ENCODE peak calls at places on chromosome 12, in eight cellular contexts. C, L, Q, V, E, Y, K and S are unnamed samples. For H3K36me3, the result is how much of the 10 kb centered on the place peaks cover.

GRCh38 chr12:5485471-5485870 is 53.6 kb downstream of the NTF3 start:
- DNase-seq in C (no peak), L (no peak), Q (no peak), V (no peak), E (no peak), Y (no peak), K (no peak), S (no peak)

GRCh38 chr12:114809132-114809531 is 125.2 kb upstream of the TBX3 start:
- DNase-seq in C (no peak), L (no peak), Q (no peak), V (no peak), E (no peak), Y (no peak), K (no peak), S (no peak)

GRCh38 chr12:124191024-124191359 is 103.9 kb upstream of the RFLNA start:
- DNase-seq in C (no peak), L (no peak), Q (no peak), V (no peak), E (peak), Y (no peak), K (no peak), S (no peak)

GRCh38 chr12:29782821-29783772 is 645 bp downstream of the TMTC1 start:
- DNase-seq in C (peak), L (peak), Q (peak), V (peak), E (peak), Y (peak), K (peak), S (peak)

GRCh38 chr12:25387136-25388050 is 136.7 kb upstream of the KRAS start:
- DNase-seq in C (peak), L (peak), Q (peak), V (peak), E (peak), Y (peak), K (peak), S (peak)

GRCh38 chr12:14901228-14901562 is 15.5 kb upstream of the MGP start:
- DNase-seq in C (no peak), L (peak), Q (no peak), V (no peak), E (no peak), Y (no peak), K (no peak), S (no peak)

GRCh38 chr12:123591702-123592481 is 7.5 kb downstream of the TMED2 start:
- DNase-seq in C (no peak), L (no peak), Q (no peak), V (no peak), E (peak), Y (no peak), K (no peak), S (no peak)

GRCh38 chr12:29455087-29455486 is 42.4 kb downstream of the OVCH1 start:
- DNase-seq in C (no peak), L (no peak), Q (no peak), V (no peak), E (no peak), Y (no peak), K (no peak), S (no peak)

GRCh38 chr12:91316825-91317224 is 134.2 kb upstream of the DCN start:
- DNase-seq in C (no peak), L (no peak), Q (no peak), V (no peak), E (peak), Y (no peak), K (no peak), S (no peak)

GRCh38 chr12:33706927-33707326 is 267.3 kb upstream of the SYT10 start:
- DNase-seq in C (no peak), L (no peak), Q (no peak), V (no peak), E (no peak), Y (no peak), K (no peak), S (no peak)

GRCh38 chr12:49854976-49855375 is 12.1 kb upstream of the BCDIN3D start:
- DNase-seq in C (peak), L (no peak), Q (no peak), V (no peak), E (no peak), Y (no peak), K (no peak), S (peak)

GRCh38 chr12:57193706-57194245 is 22.8 kb upstream of the NXPH4 start:
- DNase-seq in C (no peak), L (no peak), Q (no peak), V (no peak), E (no peak), Y (no peak), K (no peak), S (no peak)

GRCh38 chr12:11807453-11807852 is 158.0 kb downstream of the ETV6 start:
- DNase-seq in C (no peak), L (no peak), Q (no peak), V (no peak), E (no peak), Y (no peak), K (no peak), S (no peak)

GRCh38 chr12:131315601-131316000 is 361.9 kb downstream of the ADGRD1 start:
- DNase-seq in C (no peak), L (no peak), Q (no peak), V (no peak), E (no peak), Y (no peak), K (no peak), S (no peak)

GRCh38 chr12:1054103-1054838 is 63.2 kb downstream of the ERC1 start:
- DNase-seq in C (no peak), L (no peak), Q (no peak), V (no peak), E (no peak), Y (no peak), K (no peak), S (no peak)

GRCh38 chr12:91331371-91331770 is 148.8 kb upstream of the DCN start:
- DNase-seq in C (no peak), L (no peak), Q (no peak), V (no peak), E (no peak), Y (no peak), K (no peak), S (no peak)

GRCh38 chr12:109098671-109099070 is 1.3 kb downstream of the UNG start:
- DNase-seq in C (no peak), L (no peak), Q (no peak), V (no peak), E (peak), Y (peak), K (no peak), S (no peak)

GRCh38 chr12:60257063-60257462 is 661.2 kb downstream of the SLC16A7 start:
- DNase-seq in C (no peak), L (no peak), Q (no peak), V (no peak), E (peak), Y (peak), K (no peak), S (no peak)

GRCh38 chr12:2170376-2170775 is 117.6 kb downstream of the CACNA1C start:
- DNase-seq in C (no peak), L (peak), Q (no peak), V (no peak), E (peak), Y (peak), K (no peak), S (no peak)

GRCh38 chr12:121810833-121811433 is 7.1 kb downstream of the SETD1B start:
- DNase-seq in C (no peak), L (no peak), Q (no peak), V (no peak), E (no peak), Y (no peak), K (no peak), S (no peak)

GRCh38 chr12:121811434-121812319 is 7.9 kb downstream of the SETD1B start:
- DNase-seq in C (peak), L (peak), Q (peak), V (peak), E (peak), Y (peak), K (peak), S (peak)

GRCh38 chr12:121812921-121813896 is 9.4 kb downstream of the SETD1B start:
- DNase-seq in C (peak), L (no peak), Q (no peak), V (peak), E (no peak), Y (no peak), K (peak), S (peak)

GRCh38 chr12:121813951-121814350 is 10.1 kb downstream of the SETD1B start:
- DNase-seq in C (no peak), L (no peak), Q (no peak), V (peak), E (no peak), Y (no peak), K (peak), S (no peak)

GRCh38 chr12:121812320-121812871 is 8.6 kb downstream of the SETD1B start:
- DNase-seq in C (peak), L (peak), Q (peak), V (peak), E (peak), Y (peak), K (peak), S (peak)
- H3K36me3 ChIP-seq in C (half or more), L (half or more), Q (under half), V (under half), E (under half), Y (under half), K (under half), S (half or more)

GRCh38 chr12:132673288-132674179 is 13.6 kb downstream of the POLE start:
- DNase-seq in C (no peak), L (no peak), Q (no peak), V (no peak), E (no peak), Y (no peak), K (no peak), S (no peak)
- H3K36me3 ChIP-seq in C (half or more), L (half or more), Q (under half), V (under half), E (under half), Y (under half), K (under half), S (half or more)

GRCh38 chr12:117158911-117159310 is 31.4 kb downstream of the FBXO21 start:
- DNase-seq in C (no peak), L (no peak), Q (no peak), V (no peak), E (peak), Y (no peak), K (no peak), S (no peak)

GRCh38 chr12:117152793-117153775 is 37.2 kb downstream of the FBXO21 start:
- DNase-seq in C (no peak), L (peak), Q (no peak), V (no peak), E (no peak), Y (no peak), K (no peak), S (no peak)

GRCh38 chr12:117151195-117152031 is 38.9 kb downstream of the FBXO21 start:
- DNase-seq in C (peak), L (peak), Q (peak), V (no peak), E (peak), Y (no peak), K (peak), S (peak)

GRCh38 chr12:117158096-117158495 is 32.2 kb downstream of the FBXO21 start:
- DNase-seq in C (no peak), L (no peak), Q (no peak), V (no peak), E (no peak), Y (no peak), K (no peak), S (no peak)

GRCh38 chr12:117155278-117156060 is 34.8 kb downstream of the FBXO21 start:
- DNase-seq in C (peak), L (peak), Q (peak), V (peak), E (peak), Y (peak), K (peak), S (peak)
- H3K36me3 ChIP-seq in C (half or more), L (half or more), Q (under half), V (under half), E (under half), Y (under half), K (under half), S (half or more)

GRCh38 chr12:42309996-42310395 is 15.9 kb downstream of the ZCRB1 start:
- DNase-seq in C (no peak), L (no peak), Q (no peak), V (no peak), E (no peak), Y (no peak), K (no peak), S (no peak)

GRCh38 chr12:42320796-42321195 is 5.1 kb downstream of the ZCRB1 start:
- DNase-seq in C (no peak), L (no peak), Q (no peak), V (no peak), E (no peak), Y (no peak), K (no peak), S (no peak)

GRCh38 chr12:42315108-42315507 is 10.8 kb downstream of the ZCRB1 start:
- DNase-seq in C (no peak), L (no peak), Q (no peak), V (no peak), E (no peak), Y (no peak), K (no peak), S (no peak)
- H3K36me3 ChIP-seq in C (half or more), L (half or more), Q (under half), V (under half), E (under half), Y (under half), K (under half), S (half or more)

DNA sequence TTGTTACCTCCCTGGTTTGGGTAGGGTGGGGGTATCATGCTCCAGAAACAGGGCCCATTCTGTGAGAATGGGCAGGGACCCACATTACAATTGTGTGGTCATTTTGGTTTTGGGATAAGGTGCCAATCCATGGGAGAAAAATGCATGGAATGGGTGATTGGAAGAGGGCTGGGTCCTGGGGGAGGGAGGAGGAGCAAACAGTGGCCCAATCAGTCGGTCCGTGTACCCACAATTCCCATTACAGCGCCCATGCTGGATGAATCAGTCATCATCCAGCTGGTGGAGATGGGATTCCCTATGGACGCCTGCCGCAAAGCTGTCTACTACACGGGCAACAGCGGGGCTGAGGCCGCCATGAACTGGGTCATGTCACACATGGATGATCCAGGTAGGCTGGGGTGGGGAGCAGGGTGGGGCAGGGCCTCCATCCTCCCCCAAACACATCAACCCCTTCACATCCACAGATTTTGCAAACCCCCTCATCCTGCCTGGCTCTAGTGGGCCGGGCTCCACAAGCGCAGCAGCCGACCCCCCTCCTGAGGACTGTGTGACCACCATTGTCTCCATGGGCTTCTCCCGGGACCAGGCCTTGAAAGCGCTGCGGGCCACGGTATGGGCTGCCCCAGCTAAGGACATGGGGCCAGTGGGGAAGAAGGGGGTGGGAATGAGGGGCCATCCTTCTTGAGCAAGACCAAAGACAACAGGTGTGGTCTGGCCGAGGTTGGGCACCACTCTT is 3.6 kb upstream of the TPI1 start:
- DNase-seq in C (no peak), L (no peak), Q (no peak), V (peak), E (peak), Y (no peak), K (no peak), S (no peak)
- H3K36me3 ChIP-seq in C (half or more), L (half or more), Q (under half), V (under half), E (under half), Y (under half), K (under half), S (half or more)

GRCh38 chr12:53182836-53183235 is 2.1 kb upstream of the CSAD start:
- DNase-seq in C (no peak), L (no peak), Q (no peak), V (no peak), E (no peak), Y (no peak), K (no peak), S (no peak)
- H3K36me3 ChIP-seq in C (half or more), L (half or more), Q (under half), V (under half), E (under half), Y (under half), K (under half), S (half or more)

GRCh38 chr12:48080821-48081220 is 25.1 kb downstream of the SENP1 start:
- DNase-seq in C (no peak), L (no peak), Q (no peak), V (no peak), E (no peak), Y (no peak), K (no peak), S (no peak)

GRCh38 chr12:48080285-48080684 is 25.6 kb downstream of the SENP1 start:
- DNase-seq in C (no peak), L (no peak), Q (no peak), V (no peak), E (no peak), Y (no peak), K (no peak), S (no peak)

GRCh38 chr12:48084841-48085460 is 20.9 kb downstream of the SENP1 start:
- DNase-seq in C (no peak), L (no peak), Q (no peak), V (no peak), E (no peak), Y (no peak), K (no peak), S (no peak)

GRCh38 chr12:48086327-48086726 is 19.6 kb downstream of the SENP1 start:
- DNase-seq in C (no peak), L (no peak), Q (no peak), V (no peak), E (no peak), Y (no peak), K (no peak), S (no peak)

DNA sequence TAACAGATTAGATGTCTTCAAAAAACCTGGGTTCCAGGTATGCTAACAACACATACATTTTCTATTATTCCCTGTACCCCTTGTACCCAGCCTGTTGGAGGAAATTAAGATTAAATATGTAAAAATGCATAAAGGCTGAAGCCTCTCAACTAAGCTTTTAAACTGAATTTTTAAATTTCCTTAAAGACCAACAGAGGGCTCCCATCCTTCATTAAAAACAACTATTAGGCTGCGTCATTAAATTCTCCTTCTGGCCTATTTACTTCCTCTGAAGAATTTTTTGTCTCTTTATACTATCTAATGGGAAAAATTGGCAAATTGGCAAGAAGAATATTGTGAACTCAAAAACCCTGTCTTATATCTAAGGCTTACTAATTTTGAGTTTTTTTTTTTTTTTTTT is 21.8 kb downstream of the SENP1 start:
- DNase-seq in C (no peak), L (no peak), Q (no peak), V (no peak), E (peak), Y (no peak), K (no peak), S (no peak)
- H3K36me3 ChIP-seq in C (half or more), L (half or more), Q (under half), V (under half), E (under half), Y (under half), K (under half), S (half or more)